ENCODE peak calls at places on chromosomes 2 and 18, in eight cellular contexts. K is Karpas-422, U is GM23338, Z is MM.1S, M is SK-N-SH, B is GM23248, F is PC-3, I is HCT116. S is an unnamed sample. For H3K9me2, the result is how much of the 10 kb centered on the place peaks cover.

GRCh38 chr18:47404845-47405244 is 153.4 kb upstream of the SKOR2 start:
- DNase-seq in Z (no peak), K (no peak), I (no peak), B (no peak), U (no peak), M (no peak), F (no peak), S (no peak)

GRCh38 chr2:237351046-237351445 is 62.9 kb downstream of the COL6A3 start:
- DNase-seq in Z (no peak), M (no peak), B (no peak), I (no peak), U (peak), F (no peak), K (no peak), S (no peak)

GRCh38 chr2:218605438-218605837 is 2.3 kb upstream of the PLCD4 start:
- DNase-seq in B (peak), U (no peak), Z (no peak), K (no peak), I (no peak), F (peak), M (peak), S (no peak)

GRCh38 chr2:205885492-205886099 is 200.4 kb downstream of the INO80D start:
- DNase-seq in K (peak), U (peak), I (peak), M (peak), Z (peak), B (peak), F (peak), S (peak)

GRCh38 chr2:118325556-118325955 is 237.3 kb downstream of the INSIG2 start:
- DNase-seq in U (no peak), F (no peak), I (no peak), B (peak), Z (no peak), M (no peak), K (no peak), S (no peak)

GRCh38 chr2:20682166-20682565 is 15.2 kb downstream of the GDF7 start:
- DNase-seq in F (no peak), K (no peak), U (peak), I (no peak), B (peak), M (no peak), Z (no peak), S (no peak)

GRCh38 chr2:217798743-217799552 is 203.8 kb downstream of the TNS1 start:
- DNase-seq in M (no peak), K (no peak), F (no peak), B (no peak), I (no peak), U (no peak), Z (no peak), S (no peak)

GRCh38 chr2:39920318-39920775 is 141.3 kb upstream of the THUMPD2 start:
- DNase-seq in F (no peak), I (no peak), M (no peak), B (no peak), U (peak), K (no peak), Z (no peak), S (no peak)

GRCh38 chr2:204019572-204020501 is 83.3 kb downstream of the ICOS start:
- DNase-seq in M (no peak), Z (no peak), K (no peak), B (peak), U (no peak), F (peak), I (no peak), S (peak)

GRCh38 chr2:161436411-161436810 is 20.3 kb downstream of the TBR1 start:
- DNase-seq in F (peak), K (no peak), U (no peak), M (no peak), B (peak), Z (no peak), I (no peak), S (no peak)

GRCh38 chr2:164785447-164785846 is 56.2 kb downstream of the COBLL1 start:
- DNase-seq in Z (no peak), U (no peak), I (no peak), M (no peak), K (no peak), F (no peak), B (peak), S (no peak)

GRCh38 chr2:39991298-39991697 is 212.2 kb upstream of the THUMPD2 start:
- DNase-seq in I (no peak), B (peak), M (no peak), K (no peak), Z (no peak), U (peak), F (no peak), S (no peak)

GRCh38 chr2:227030789-227031188 is 133.2 kb downstream of the COL4A4 start:
- DNase-seq in Z (no peak), K (no peak), F (no peak), U (no peak), B (no peak), I (no peak), M (no peak), S (no peak)

GRCh38 chr2:102753563-102754159 is 8.2 kb upstream of the TMEM182 start:
- DNase-seq in I (peak), F (peak), B (peak), K (peak), U (peak), Z (peak), M (peak), S (peak)

GRCh38 chr2:2048461-2048860 is 282.6 kb downstream of the MYT1L start:
- DNase-seq in U (no peak), F (no peak), K (no peak), M (no peak), B (no peak), Z (no peak), I (no peak), S (no peak)

GRCh38 chr2:218322756-218323525 is 30.6 kb upstream of the TMBIM1 start:
- DNase-seq in F (peak), Z (peak), B (peak), M (peak), K (peak), I (peak), U (peak), S (peak)

GRCh38 chr2:10914272-10914693 is 2.5 kb downstream of the KCNF1 start:
- DNase-seq in I (no peak), U (peak), F (no peak), B (peak), M (no peak), K (peak), Z (no peak), S (no peak)

GRCh38 chr2:119704670-119705120 is 25.7 kb downstream of the TMEM177 start:
- DNase-seq in B (no peak), I (no peak), F (peak), Z (no peak), U (no peak), M (no peak), K (no peak), S (no peak)

GRCh38 chr2:105328281-105329196 is 996 bp downstream of the TGFBRAP1 start:
- DNase-seq in K (peak), M (no peak), B (peak), Z (peak), I (no peak), U (peak), F (peak), S (peak)

GRCh38 chr2:48482313-48482712 is 47.6 kb upstream of the STON1 start:
- DNase-seq in Z (no peak), B (no peak), M (no peak), K (no peak), I (no peak), F (no peak), U (no peak), S (no peak)

GRCh38 chr2:19350678-19351401 is 7.6 kb downstream of the OSR1 start:
- DNase-seq in K (no peak), Z (no peak), B (no peak), M (peak), U (no peak), I (no peak), F (no peak), S (no peak)

GRCh38 chr2:21301871-21302433 is 178.2 kb downstream of the TDRD15 start:
- DNase-seq in M (no peak), U (no peak), B (no peak), K (no peak), Z (no peak), F (no peak), I (no peak), S (no peak)

GRCh38 chr2:117071556-117072102 is 742.9 kb upstream of the DDX18 start:
- DNase-seq in Z (no peak), K (no peak), I (no peak), U (no peak), M (no peak), B (no peak), F (no peak), S (no peak)

GRCh38 chr2:20634430-20635095 is 16.3 kb downstream of the HS1BP3 start:
- DNase-seq in B (peak), F (peak), M (peak), U (no peak), K (no peak), Z (no peak), I (no peak), S (peak)

GRCh38 chr2:169709335-169709734 is 15.1 kb downstream of the PHOSPHO2 start:
- DNase-seq in F (no peak), M (no peak), K (no peak), B (no peak), I (no peak), U (no peak), Z (no peak), S (no peak)

GRCh38 chr2:208373460-208374089 is 33.0 kb upstream of the PTH2R start:
- DNase-seq in Z (peak), U (peak), M (peak), B (peak), F (peak), K (peak), I (peak), S (no peak)

GRCh38 chr2:119464977-119465376 is 33.3 kb downstream of the TMEM37 start:
- DNase-seq in B (peak), F (no peak), K (peak), U (no peak), M (no peak), I (no peak), Z (no peak), S (no peak)

GRCh38 chr2:12044857-12045256 is 298.4 kb downstream of the LPIN1 start:
- DNase-seq in I (no peak), U (no peak), M (no peak), B (no peak), Z (no peak), F (no peak), K (peak), S (no peak)

GRCh38 chr2:204012081-204012653 is 75.6 kb downstream of the ICOS start:
- DNase-seq in I (no peak), K (no peak), U (no peak), B (peak), Z (no peak), F (peak), M (peak), S (peak)

GRCh38 chr2:216666461-216667233 is 28.7 kb downstream of the IGFBP5 start:
- DNase-seq in U (peak), K (peak), M (peak), I (peak), Z (peak), B (peak), F (peak), S (peak)

GRCh38 chr18:74972354-74972753 is 236.6 kb downstream of the PTGR3 start:
- DNase-seq in M (no peak), Z (no peak), K (no peak), U (no peak), I (no peak), F (no peak), B (no peak), S (no peak)

GRCh38 chr2:179106342-179107178 is 56.6 kb upstream of the CCDC141 start:
- DNase-seq in M (peak), F (peak), Z (no peak), U (no peak), K (no peak), I (peak), B (peak), S (peak)

GRCh38 chr2:69375494-69376353 is 11.3 kb downstream of the GFPT1 start:
- DNase-seq in I (peak), M (peak), B (peak), U (peak), K (peak), F (peak), Z (peak), S (no peak)

GRCh38 chr2:150532883-150533282 is 45.4 kb upstream of the RND3 start:
- DNase-seq in F (peak), U (no peak), I (no peak), M (no peak), K (no peak), B (peak), Z (no peak), S (no peak)

GRCh38 chr2:150531626-150532419 is 44.4 kb upstream of the RND3 start:
- DNase-seq in F (peak), M (no peak), I (no peak), Z (no peak), B (peak), U (no peak), K (no peak), S (no peak)

GRCh38 chr2:150530168-150530567 is 42.7 kb upstream of the RND3 start:
- DNase-seq in Z (no peak), U (no peak), I (no peak), M (no peak), B (no peak), F (no peak), K (no peak), S (no peak)

GRCh38 chr2:150538582-150539236 is 51.2 kb upstream of the RND3 start:
- DNase-seq in B (peak), F (no peak), K (no peak), I (no peak), M (no peak), Z (no peak), U (no peak), S (no peak)

DNA sequence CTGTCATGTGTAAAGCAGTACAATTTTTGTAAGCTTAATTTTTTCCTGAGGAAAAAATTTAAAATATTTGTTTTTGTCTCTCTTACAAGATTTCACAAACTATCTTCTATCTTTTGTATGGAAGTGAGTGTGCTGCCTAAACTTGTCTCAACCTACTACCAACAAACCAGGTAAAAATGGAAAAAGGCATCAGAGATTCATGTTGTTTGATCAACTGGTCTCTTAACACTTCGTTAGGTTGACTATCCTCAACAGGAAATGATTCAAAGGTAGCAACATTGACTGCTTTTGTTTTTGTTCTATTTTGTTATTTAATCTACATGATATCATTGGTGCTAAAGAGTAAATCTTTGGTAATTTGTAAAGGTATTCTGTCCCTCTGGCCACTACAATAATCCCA is 47.7 kb upstream of the RND3 start:
- DNase-seq in Z (no peak), M (no peak), F (no peak), B (no peak), U (no peak), K (no peak), I (no peak), S (no peak)
- H3K9me2 ChIP-seq in Z (under half), M (under half), F (under half), B (under half), U (under half), K (under half), I (under half), S (under half)

GRCh38 chr18:10371165-10371564 is 83.3 kb upstream of the APCDD1 start:
- DNase-seq in U (no peak), K (no peak), Z (no peak), I (no peak), M (no peak), B (no peak), F (no peak), S (no peak)
- H2AFZ ChIP-seq in U (no peak), K (no peak), Z (no peak), I (no peak), M (no peak), B (no peak), F (no peak), S (no peak)

GRCh38 chr2:8229546-8229986 is 452.3 kb upstream of the ID2 start:
- DNase-seq in K (peak), U (peak), I (peak), M (no peak), Z (peak), F (peak), B (peak), S (no peak)
- H3K4me2 ChIP-seq in K (peak), U (no peak), I (peak), M (no peak), Z (no peak), F (peak), B (no peak), S (peak)

DNA sequence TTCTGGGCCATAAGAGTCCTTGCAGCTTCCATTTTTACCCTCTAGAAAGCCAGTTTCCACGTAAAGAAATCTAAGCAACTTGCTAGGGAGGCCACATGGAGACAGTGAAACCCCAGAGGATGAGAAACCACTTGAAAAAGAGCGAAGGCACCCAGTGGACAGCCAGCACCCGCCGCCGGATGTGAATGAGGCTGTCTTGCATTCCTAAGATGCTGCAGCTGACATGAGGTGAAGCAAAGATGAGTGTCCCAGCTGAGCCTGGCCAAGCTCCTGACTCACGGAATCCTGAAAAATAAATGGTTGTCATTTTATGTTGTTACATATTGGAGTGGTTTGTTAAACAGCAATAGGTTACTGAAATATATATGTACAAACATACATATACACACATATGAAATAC is 65.9 kb upstream of the STPG4 start:
- DNase-seq in M (no peak), F (peak), B (peak), I (no peak), K (no peak), U (no peak), Z (no peak), S (no peak)
- H3K9me2 ChIP-seq in M (under half), F (under half), B (under half), I (under half), K (under half), U (under half), Z (under half), S (under half)

GRCh38 chr18:58776084-58776483 is 88.6 kb upstream of the ZNF532 start:
- DNase-seq in Z (peak), F (no peak), U (no peak), B (no peak), M (no peak), K (no peak), I (no peak), S (no peak)

GRCh38 chr18:58784601-58785137 is 80.0 kb upstream of the ZNF532 start:
- DNase-seq in B (no peak), F (peak), I (no peak), Z (no peak), U (peak), K (no peak), M (no peak), S (no peak)

GRCh38 chr18:58781627-58782194 is 83.0 kb upstream of the ZNF532 start:
- DNase-seq in I (peak), Z (peak), M (peak), F (peak), B (peak), K (peak), U (peak), S (peak)

GRCh38 chr18:58779514-58779913 is 85.2 kb upstream of the ZNF532 start:
- DNase-seq in B (no peak), K (no peak), U (no peak), F (no peak), M (no peak), Z (no peak), I (no peak), S (no peak)

GRCh38 chr18:58780045-58780444 is 84.6 kb upstream of the ZNF532 start:
- DNase-seq in I (peak), U (no peak), B (no peak), M (no peak), F (no peak), Z (peak), K (no peak), S (no peak)
- H2AFZ ChIP-seq in I (peak), U (no peak), B (no peak), M (no peak), F (no peak), Z (no peak), K (no peak), S (no peak)

GRCh38 chr2:201924453-201924852 is 109.2 kb upstream of the FZD7 start:
- DNase-seq in F (no peak), M (no peak), B (no peak), K (no peak), U (no peak), Z (no peak), I (no peak), S (no peak)
- H3K4me2 ChIP-seq in F (no peak), M (no peak), B (no peak), K (peak), U (peak), Z (no peak), I (no peak), S (no peak)

GRCh38 chr2:146385031-146385430 is 1459.8 kb upstream of the ACVR2A start:
- DNase-seq in B (no peak), F (no peak), U (no peak), K (no peak), I (no peak), M (no peak), Z (peak), S (no peak)
- H3K9me2 ChIP-seq in B (under half), F (under half), U (under half), K (under half), I (under half), M (under half), Z (under half), S (under half)

GRCh38 chr2:97743913-97744312 is 30.5 kb downstream of the ZAP70 start:
- DNase-seq in B (no peak), M (no peak), Z (no peak), U (no peak), F (no peak), K (no peak), I (no peak), S (no peak)
- H2AFZ ChIP-seq in B (no peak), M (no peak), Z (no peak), U (no peak), F (no peak), K (no peak), I (no peak), S (no peak)

GRCh38 chr2:68366083-68366560 is 1.0 kb downstream of the PLEK start:
- DNase-seq in I (no peak), K (peak), U (no peak), Z (no peak), B (no peak), M (no peak), F (no peak), S (no peak)
- H3K4me2 ChIP-seq in I (no peak), K (peak), U (no peak), Z (peak), B (no peak), M (no peak), F (no peak), S (no peak)